ENCODE peak calls at places on chromosome 4, in four cellular contexts. F is IMR-90, A is H9, V is H1. B is an unnamed sample.

GRCh38 chr4:156291317-156291716 is 337.7 kb upstream of the CTSO start:
- DNase-seq in V (no peak), A (no peak), F (peak; percentile 74), B (no peak)

GRCh38 chr4:153593166-153593565 is 90.9 kb upstream of the TLR2 start:
- DNase-seq in F (no peak), V (no peak), A (no peak), B (peak; percentile 48)

GRCh38 chr4:15894923-15895411 is 43.6 kb downstream of the FGFBP1 start:
- DNase-seq in F (peak; percentile 18), V (no peak), A (no peak), B (no peak)

GRCh38 chr4:169397762-169398161 is 127.0 kb upstream of the SH3RF1 start:
- DNase-seq in A (no peak), V (no peak), F (peak; percentile 74), B (no peak)

GRCh38 chr4:98514930-98515809 is 143.2 kb downstream of the TSPAN5 start:
- DNase-seq in A (no peak), F (peak; percentile 54), V (no peak), B (peak; percentile 31)

GRCh38 chr4:83894831-83895230 is 358.9 kb downstream of the GPAT3 start:
- DNase-seq in F (no peak), V (no peak), A (no peak), B (no peak)

GRCh38 chr4:112550728-112551127 is 34.7 kb upstream of the NEUROG2 start:
- DNase-seq in V (no peak), F (peak; percentile 86), A (no peak), B (no peak)

GRCh38 chr4:146237092-146237491 is 22.8 kb downstream of the REELD1 start:
- DNase-seq in F (no peak), V (no peak), A (no peak), B (no peak)

GRCh38 chr4:138398297-138398696 is 156.1 kb upstream of the SLC7A11 start:
- DNase-seq in V (peak; percentile 15), F (no peak), A (peak; percentile 41), B (peak; percentile 82)

GRCh38 chr4:156388826-156389225 is 435.2 kb upstream of the CTSO start:
- DNase-seq in A (no peak), V (no peak), F (peak; percentile 2), B (no peak)

GRCh38 chr4:61921890-61922289 is 721.8 kb downstream of the ADGRL3 start:
- DNase-seq in V (no peak), A (no peak), F (no peak), B (no peak)

GRCh38 chr4:69321153-69321729 is 41.0 kb downstream of the UGT2B28 start:
- DNase-seq in V (no peak), A (no peak), F (no peak), B (no peak)

GRCh38 chr4:54550415-54551171 is 107.2 kb upstream of the KIT start:
- DNase-seq in F (peak; percentile 40), V (no peak), A (no peak), B (peak; percentile 42)

GRCh38 chr4:179307297-179308136 is 1865.3 kb upstream of the AGA start:
- DNase-seq in A (peak; percentile 65), F (peak; percentile 23), V (no peak), B (peak; percentile 71)

GRCh38 chr4:62133498-62133897 is 933.4 kb downstream of the ADGRL3 start:
- DNase-seq in V (no peak), F (no peak), A (no peak), B (no peak)

GRCh38 chr4:20408596-20408995 is 156.9 kb downstream of the SLIT2 start:
- DNase-seq in F (peak; percentile 56), V (no peak), A (no peak), B (peak; percentile 30)

GRCh38 chr4:185134176-185134869 is 8.7 kb upstream of the SLC25A4 start:
- DNase-seq in A (no peak), F (peak; percentile 61), V (no peak), B (peak; percentile 61)

GRCh38 chr4:131547506-131547981 is 1601.5 kb upstream of the PCDH10 start:
- DNase-seq in A (no peak), F (no peak), V (no peak), B (no peak)

GRCh38 chr4:139144161-139144859 is 32.7 kb downstream of the ELF2 start:
- DNase-seq in A (peak; percentile 53), V (no peak), F (peak; percentile 66), B (peak; percentile 70)

GRCh38 chr4:176193126-176193525 is 2.3 kb downstream of the SPATA4 start:
- DNase-seq in A (no peak), F (peak; percentile 65), V (no peak), B (no peak)

GRCh38 chr4:87425711-87426110 is 3.3 kb downstream of the NUDT9 start:
- DNase-seq in A (no peak), V (no peak), F (no peak), B (no peak)

GRCh38 chr4:146916479-146917076 is 29.1 kb downstream of the TTC29 start:
- DNase-seq in A (no peak), V (no peak), F (peak; percentile 47), B (peak; percentile 37)

GRCh38 chr4:149911995-149912394 is 96.4 kb upstream of the IQCM start:
- DNase-seq in V (no peak), A (no peak), F (no peak), B (no peak)

GRCh38 chr4:26887143-26887542 is 26.5 kb downstream of the STIM2 start:
- DNase-seq in V (no peak), A (no peak), F (no peak), B (no peak)

GRCh38 chr4:77156912-77157858 is at the start of gene CCNG2:
- DNase-seq in A (peak; percentile 93), F (peak; percentile 94), V (peak; percentile 84), B (peak; percentile 66)

GRCh38 chr4:67727124-67727850 is 26.3 kb upstream of the UBA6 start:
- DNase-seq in V (no peak), F (peak; percentile 45), A (no peak), B (peak; percentile 83)

GRCh38 chr4:177119021-177119461 is 190.6 kb upstream of the NEIL3 start:
- DNase-seq in V (no peak), F (peak; percentile 54), A (no peak), B (no peak)

GRCh38 chr4:87121332-87122065 is 98.9 kb downstream of the KLHL8 start:
- DNase-seq in A (no peak), V (no peak), F (peak; percentile 47), B (no peak)

GRCh38 chr4:98602270-98602669 is 56.1 kb downstream of the TSPAN5 start:
- DNase-seq in V (no peak), F (no peak), A (no peak), B (no peak)

GRCh38 chr4:22440999-22441398 is 74.9 kb downstream of the ADGRA3 start:
- DNase-seq in V (no peak), F (no peak), A (no peak), B (no peak)

GRCh38 chr4:22442956-22443355 is 72.9 kb downstream of the ADGRA3 start:
- DNase-seq in V (no peak), F (no peak), A (no peak), B (no peak)

GRCh38 chr4:22435652-22436051 is 80.2 kb downstream of the ADGRA3 start:
- DNase-seq in F (no peak), A (no peak), V (no peak), B (no peak)

GRCh38 chr4:22444813-22445212 is 71.1 kb downstream of the ADGRA3 start:
- DNase-seq in A (no peak), V (no peak), F (no peak), B (no peak)

GRCh38 chr4:22439947-22440346 is 75.9 kb downstream of the ADGRA3 start:
- DNase-seq in V (no peak), F (no peak), A (no peak), B (no peak)
- H3K56ac ChIP-seq in V (no peak overlapping the region), F (no peak overlapping the region), A (no peak overlapping the region), B (no peak overlapping the region)

GRCh38 chr4:72500214-72500613 is 68.8 kb downstream of the ADAMTS3 start:
- DNase-seq in F (no peak), V (no peak), A (no peak), B (no peak)

GRCh38 chr4:72494156-72494555 is 74.9 kb downstream of the ADAMTS3 start:
- DNase-seq in F (no peak), V (no peak), A (no peak), B (no peak)

GRCh38 chr4:72496119-72496518 is 72.9 kb downstream of the ADAMTS3 start:
- DNase-seq in F (no peak), V (no peak), A (no peak), B (no peak)
- H3K56ac ChIP-seq in F (no peak overlapping the region), V (no peak overlapping the region), A (no peak overlapping the region), B (no peak overlapping the region)

DNA sequence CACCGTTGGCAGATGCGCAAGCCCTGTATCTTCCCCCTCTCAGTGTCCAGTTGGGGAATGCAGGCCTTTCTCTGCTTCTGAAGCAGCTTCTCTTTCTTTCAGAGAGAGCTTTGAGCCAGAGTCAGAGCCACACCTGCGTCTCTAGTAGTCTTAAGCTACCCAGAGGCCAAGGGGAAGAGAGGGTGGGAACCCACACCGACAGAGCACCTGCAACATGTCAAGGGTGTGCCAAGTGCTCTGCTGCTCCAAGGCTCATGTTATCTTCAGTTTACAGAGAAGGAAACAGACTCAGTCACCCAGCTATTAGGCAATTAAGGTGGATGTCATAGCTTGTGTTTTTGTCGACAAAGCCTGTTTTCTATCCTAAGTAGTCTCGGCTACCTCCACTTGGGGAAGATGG is 22.7 kb upstream of the RNF212 start:
- DNase-seq in V (no peak), F (no peak), A (no peak), B (no peak)
- H3K56ac ChIP-seq in V (no peak overlapping the region), F (no peak overlapping the region), A (no peak overlapping the region), B (no peak overlapping the region)

GRCh38 chr4:109172301-109172700 is 130.2 kb downstream of the COL25A1 start:
- DNase-seq in V (no peak), F (no peak), A (no peak), B (no peak)
- H3K56ac ChIP-seq in V (no peak overlapping the region), F (no peak overlapping the region), A (no peak overlapping the region), B (no peak overlapping the region)

GRCh38 chr4:29770627-29771026 is 949.5 kb upstream of the PCDH7 start:
- DNase-seq in A (no peak), F (peak; percentile 17), V (no peak), B (no peak)
- H3K56ac ChIP-seq in A (no peak overlapping the region), F (no peak overlapping the region), V (no peak overlapping the region), B (no peak overlapping the region)

DNA sequence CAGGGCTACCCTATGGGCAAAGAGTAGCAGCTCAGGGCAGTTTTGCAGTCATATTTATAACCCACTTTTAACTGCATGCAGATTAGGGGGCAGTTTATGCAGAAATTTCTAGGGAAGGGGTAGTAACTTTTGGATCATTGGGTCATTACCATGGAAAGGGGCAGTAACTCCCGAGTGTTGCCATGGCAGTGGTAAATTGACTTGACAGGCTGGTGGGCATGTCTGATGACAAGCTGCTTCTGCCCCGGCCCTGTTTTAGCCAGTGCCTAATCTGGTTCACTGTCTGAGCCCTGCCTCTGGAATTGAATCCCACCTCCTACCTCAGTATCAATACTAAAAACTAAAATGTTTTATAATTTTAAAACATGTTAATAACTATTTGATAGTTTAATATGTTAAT is 362.1 kb upstream of the ATOH1 start:
- DNase-seq in V (no peak), F (no peak), A (peak; percentile 33), B (peak; percentile 52)
- H3K56ac ChIP-seq in V (no peak overlapping the region), F (no peak overlapping the region), A (no peak overlapping the region), B (no peak overlapping the region)

GRCh38 chr4:28536124-28536523 is 1675.5 kb downstream of the STIM2 start:
- DNase-seq in F (no peak), A (no peak), V (no peak), B (no peak)
- H3K56ac ChIP-seq in F (no peak overlapping the region), A (no peak overlapping the region), V (no peak overlapping the region), B (no peak overlapping the region)

GRCh38 chr4:165597581-165598480 is 219.0 kb downstream of the CPE start:
- DNase-seq in F (no peak), V (no peak), A (no peak), B (no peak)
- H3K56ac ChIP-seq in F (no peak overlapping the region), V (no peak overlapping the region), A (no peak overlapping the region), B (no peak overlapping the region)

B was measured in mesendoderm.